ENCODE peak calls at places on chromosomes 16 and 17, in eight cellular contexts. Q is COR-L47; F is HS-27A; B is GM13977; S is activated CD4-positive, CD25-positive, alpha-beta regulatory T cell; N is EH; T is mesothelial cell of epicardium; Y is activated T-cell treated with anti-CD3 and anti-CD28 coated beads, Interleukin-2, amount 50 U/mL, for 72 hours. H is an unnamed sample.

GRCh38 chr16:72890587-72890986 is 157.3 kb downstream of the ZFHX3 start:
- DNase-seq in T (no peak), N (no peak), Q (no peak), S (no peak), B (no peak), F (no peak), Y (no peak), H (no peak)

GRCh38 chr16:67481561-67482259 is 753 bp upstream of the ATP6V0D1 start:
- DNase-seq in S (peak; percentile 15), Y (peak; percentile 54), T (peak; percentile 45), F (no peak), B (no peak), N (peak; percentile 43), Q (no peak), H (no peak)

GRCh38 chr16:2008009-2008526 is 1.6 kb downstream of the ZNF598 start:
- DNase-seq in Y (no peak), B (no peak), F (no peak), Q (no peak), S (no peak), N (peak; percentile 64), T (no peak), H (no peak)

GRCh38 chr17:31530391-31530990 is 139.0 kb downstream of the RAB11FIP4 start:
- DNase-seq in F (no peak), Y (no peak), N (no peak), B (no peak), S (no peak), T (no peak), Q (no peak), H (no peak)

GRCh38 chr16:3610698-3611144 is 685 bp downstream of the SLX4 start:
- DNase-seq in F (no peak), Q (no peak), T (no peak), S (no peak), Y (no peak), N (peak; percentile 11), B (peak; percentile 30), H (no peak)

GRCh38 chr16:20300312-20301097 is 26.8 kb downstream of the GP2 start:
- DNase-seq in T (peak; percentile 44), F (peak; percentile 12), Y (peak; percentile 31), Q (peak; percentile 13), B (peak; percentile 67), S (no peak), N (peak; percentile 23), H (peak; percentile 27)

GRCh38 chr16:72612271-72612670 is 435.7 kb downstream of the ZFHX3 start:
- DNase-seq in S (no peak), Y (no peak), B (no peak), F (no peak), Q (no peak), N (peak; percentile 36), T (no peak), H (no peak)

GRCh38 chr16:56912746-56913703 is 18.9 kb upstream of the HERPUD1 start:
- DNase-seq in B (no peak), F (no peak), Q (no peak), Y (no peak), T (no peak), N (peak; percentile 90), S (no peak), H (no peak)

GRCh38 chr17:43324205-43324893 is 74.4 kb upstream of the ARL4D start:
- DNase-seq in F (no peak), N (peak; percentile 40), B (no peak), Q (no peak), Y (no peak), T (no peak), S (no peak), H (no peak)

GRCh38 chr16:711548-712320 is 3.2 kb upstream of the METRN start:
- DNase-seq in Q (peak; percentile 54), Y (peak; percentile 86), S (peak; percentile 60), T (peak; percentile 86), N (peak; percentile 73), B (peak; percentile 95), F (no peak), H (no peak)

GRCh38 chr16:892006-892405 is 78.8 kb downstream of the LMF1 start:
- DNase-seq in F (no peak), S (no peak), B (no peak), N (no peak), Y (no peak), Q (no peak), T (no peak), H (no peak)

GRCh38 chr16:56265184-56265583 is 73.9 kb downstream of the GNAO1 start:
- DNase-seq in N (no peak), B (no peak), T (no peak), F (no peak), S (no peak), Q (no peak), Y (no peak), H (no peak)

GRCh38 chr17:27239046-27239445 is 54.9 kb upstream of the WSB1 start:
- DNase-seq in N (no peak), Q (no peak), S (no peak), B (peak; percentile 70), Y (peak; percentile 51), F (no peak), T (no peak), H (no peak)

GRCh38 chr16:4687946-4688673 is 5.3 kb upstream of the NUDT16L1 start:
- DNase-seq in T (no peak), Q (no peak), B (no peak), Y (no peak), F (no peak), S (no peak), N (no peak), H (no peak)

GRCh38 chr17:82152556-82153294 is 54.7 kb upstream of the FASN start:
- DNase-seq in N (no peak), S (no peak), T (no peak), Q (no peak), Y (no peak), F (no peak), B (no peak), H (no peak)

GRCh38 chr16:30069575-30070462 is 4.3 kb downstream of the ALDOA start:
- DNase-seq in S (no peak), B (no peak), N (no peak), T (no peak), Q (no peak), Y (no peak), F (no peak), H (no peak)

GRCh38 chr16:83441523-83441922 is 366.3 kb upstream of the HSBP1 start:
- DNase-seq in T (no peak), N (peak; percentile 60), Y (no peak), Q (no peak), S (no peak), F (no peak), B (no peak), H (no peak)

GRCh38 chr16:74601131-74601871 is 5.6 kb downstream of the GLG1 start:
- DNase-seq in Q (no peak), B (no peak), T (no peak), S (no peak), N (no peak), F (no peak), Y (peak; percentile 77), H (no peak)

GRCh38 chr16:66746682-66747081 is 4.7 kb downstream of the DYNC1LI2 start:
- DNase-seq in S (no peak), F (no peak), T (no peak), Q (no peak), B (no peak), Y (peak; percentile 55), N (peak; percentile 64), H (no peak)

GRCh38 chr17:42227849-42228696 is 33.8 kb upstream of the GHDC start:
- DNase-seq in N (peak; percentile 33), T (no peak), S (no peak), Y (no peak), F (no peak), B (no peak), Q (no peak), H (no peak)

GRCh38 chr16:983044-984030 is 1.8 kb downstream of the SOX8 start:
- DNase-seq in B (no peak), T (no peak), Y (no peak), N (no peak), F (no peak), Q (no peak), S (no peak), H (no peak)

GRCh38 chr16:54489225-54489781 is 202.7 kb upstream of the IRX3 start:
- DNase-seq in Q (peak; percentile 57), S (no peak), N (no peak), Y (no peak), F (no peak), B (no peak), T (no peak), H (no peak)

GRCh38 chr16:67470314-67470713 is 10.6 kb downstream of the ATP6V0D1 start:
- DNase-seq in F (no peak), Y (no peak), N (peak; percentile 39), B (no peak), Q (peak; percentile 45), T (no peak), S (no peak), H (no peak)